ENCODE peak calls at places on chromosomes 11 and 22, in four cellular contexts. One of them, this sample, is unnamed. For H3K79me1, the result is how much of the 10 kb centered on the place peaks cover.

GRCh38 chr11:57648791-57649735 is 649 bp downstream of the YPEL4 start:
- DNase-seq in IMR-90: no peak
- DNase-seq in H9: peak
- DNase-seq in neuronal stem cell: no peak
- DNase-seq in this sample: no peak

GRCh38 chr11:124879229-124879998 is 14.2 kb downstream of the ROBO3 start:
- DNase-seq in IMR-90: no peak
- DNase-seq in H9: peak
- DNase-seq in neuronal stem cell: no peak
- DNase-seq in this sample: no peak

GRCh38 chr11:59898652-59899051 is 20.1 kb downstream of the OOSP3 start:
- DNase-seq in IMR-90: no peak
- DNase-seq in H9: no peak
- DNase-seq in neuronal stem cell: no peak
- DNase-seq in this sample: no peak

GRCh38 chr22:25475554-25476022 is 88.9 kb upstream of the GRK3 start:
- DNase-seq in IMR-90: peak
- DNase-seq in H9: no peak
- DNase-seq in neuronal stem cell: no peak
- DNase-seq in this sample: no peak

GRCh38 chr11:66022401-66023185 is 3.7 kb downstream of the CATSPER1 start:
- DNase-seq in IMR-90: peak
- DNase-seq in H9: peak
- DNase-seq in neuronal stem cell: peak
- DNase-seq in this sample: peak

GRCh38 chr11:2521081-2521480 is 76.3 kb downstream of the KCNQ1 start:
- DNase-seq in IMR-90: no peak
- DNase-seq in H9: peak
- DNase-seq in neuronal stem cell: no peak
- DNase-seq in this sample: no peak

GRCh38 chr11:66853242-66854229 is 3.3 kb upstream of the LRFN4 start:
- DNase-seq in IMR-90: no peak
- DNase-seq in H9: no peak
- DNase-seq in neuronal stem cell: no peak
- DNase-seq in this sample: no peak

GRCh38 chr11:12807621-12808020 is 133.4 kb downstream of the TEAD1 start:
- DNase-seq in IMR-90: no peak
- DNase-seq in H9: no peak
- DNase-seq in neuronal stem cell: no peak
- DNase-seq in this sample: no peak

GRCh38 chr11:133894956-133895549 is 49.7 kb upstream of the SPATA19 start:
- DNase-seq in IMR-90: no peak
- DNase-seq in H9: peak
- DNase-seq in neuronal stem cell: no peak
- DNase-seq in this sample: peak

GRCh38 chr11:74689666-74690065 is 41.6 kb downstream of the CHRDL2 start:
- DNase-seq in IMR-90: peak
- DNase-seq in H9: no peak
- DNase-seq in neuronal stem cell: no peak
- DNase-seq in this sample: no peak

GRCh38 chr22:29773233-29773632 is 6.1 kb downstream of the UQCR10 start:
- DNase-seq in IMR-90: peak
- DNase-seq in H9: no peak
- DNase-seq in neuronal stem cell: no peak
- DNase-seq in this sample: peak

GRCh38 chr22:22342697-22343602 is 98.4 kb downstream of the VPREB1 start:
- DNase-seq in IMR-90: no peak
- DNase-seq in H9: peak
- DNase-seq in neuronal stem cell: peak
- DNase-seq in this sample: peak

GRCh38 chr11:134505125-134505524 is 93.1 kb upstream of the B3GAT1 start:
- DNase-seq in IMR-90: no peak
- DNase-seq in H9: no peak
- DNase-seq in neuronal stem cell: no peak
- DNase-seq in this sample: no peak

GRCh38 chr11:1456596-1457325 is 29.8 kb downstream of the MOB2 start:
- DNase-seq in IMR-90: no peak
- DNase-seq in H9: no peak
- DNase-seq in neuronal stem cell: no peak
- DNase-seq in this sample: peak

GRCh38 chr11:60777572-60777971 is 7.6 kb upstream of the MS4A10 start:
- DNase-seq in IMR-90: peak
- DNase-seq in H9: no peak
- DNase-seq in neuronal stem cell: no peak
- DNase-seq in this sample: peak

GRCh38 chr11:69409812-69410645 is 71.4 kb upstream of the LINC01488 start:
- DNase-seq in IMR-90: no peak
- DNase-seq in H9: no peak
- DNase-seq in neuronal stem cell: no peak
- DNase-seq in this sample: no peak

GRCh38 chr11:2512431-2513407 is 67.9 kb downstream of the KCNQ1 start:
- DNase-seq in IMR-90: no peak
- DNase-seq in H9: peak
- DNase-seq in neuronal stem cell: no peak
- DNase-seq in this sample: no peak

GRCh38 chr11:88480217-88480616 is 142.7 kb upstream of the CTSC start:
- DNase-seq in IMR-90: peak
- DNase-seq in H9: no peak
- DNase-seq in neuronal stem cell: no peak
- DNase-seq in this sample: peak

GRCh38 chr11:3188496-3189192 is 23.5 kb upstream of the OSBPL5 start:
- DNase-seq in IMR-90: no peak
- DNase-seq in H9: peak
- DNase-seq in neuronal stem cell: no peak
- DNase-seq in this sample: no peak

GRCh38 chr11:13837286-13837685 is 125.2 kb upstream of the SPON1 start:
- DNase-seq in IMR-90: peak
- DNase-seq in H9: no peak
- DNase-seq in neuronal stem cell: no peak
- DNase-seq in this sample: no peak

GRCh38 chr11:64762277-64762915 is 2.6 kb upstream of the PYGM start:
- DNase-seq in IMR-90: no peak
- DNase-seq in H9: peak
- DNase-seq in neuronal stem cell: no peak
- DNase-seq in this sample: no peak

GRCh38 chr11:1733009-1733715 is 17.2 kb downstream of the IFITM10 start:
- DNase-seq in IMR-90: no peak
- DNase-seq in H9: no peak
- DNase-seq in neuronal stem cell: no peak
- DNase-seq in this sample: no peak

GRCh38 chr11:34926101-34926830 is 9.8 kb downstream of the PDHX start:
- DNase-seq in IMR-90: peak
- DNase-seq in H9: no peak
- DNase-seq in neuronal stem cell: peak
- DNase-seq in this sample: no peak

GRCh38 chr11:62847767-62848314 is 8.5 kb upstream of the WDR74 start:
- DNase-seq in IMR-90: no peak
- DNase-seq in H9: no peak
- DNase-seq in neuronal stem cell: no peak
- DNase-seq in this sample: no peak

GRCh38 chr11:10604340-10604748 is 35.9 kb upstream of the LYVE1 start:
- DNase-seq in IMR-90: peak
- DNase-seq in H9: no peak
- DNase-seq in neuronal stem cell: no peak
- DNase-seq in this sample: peak

DNA sequence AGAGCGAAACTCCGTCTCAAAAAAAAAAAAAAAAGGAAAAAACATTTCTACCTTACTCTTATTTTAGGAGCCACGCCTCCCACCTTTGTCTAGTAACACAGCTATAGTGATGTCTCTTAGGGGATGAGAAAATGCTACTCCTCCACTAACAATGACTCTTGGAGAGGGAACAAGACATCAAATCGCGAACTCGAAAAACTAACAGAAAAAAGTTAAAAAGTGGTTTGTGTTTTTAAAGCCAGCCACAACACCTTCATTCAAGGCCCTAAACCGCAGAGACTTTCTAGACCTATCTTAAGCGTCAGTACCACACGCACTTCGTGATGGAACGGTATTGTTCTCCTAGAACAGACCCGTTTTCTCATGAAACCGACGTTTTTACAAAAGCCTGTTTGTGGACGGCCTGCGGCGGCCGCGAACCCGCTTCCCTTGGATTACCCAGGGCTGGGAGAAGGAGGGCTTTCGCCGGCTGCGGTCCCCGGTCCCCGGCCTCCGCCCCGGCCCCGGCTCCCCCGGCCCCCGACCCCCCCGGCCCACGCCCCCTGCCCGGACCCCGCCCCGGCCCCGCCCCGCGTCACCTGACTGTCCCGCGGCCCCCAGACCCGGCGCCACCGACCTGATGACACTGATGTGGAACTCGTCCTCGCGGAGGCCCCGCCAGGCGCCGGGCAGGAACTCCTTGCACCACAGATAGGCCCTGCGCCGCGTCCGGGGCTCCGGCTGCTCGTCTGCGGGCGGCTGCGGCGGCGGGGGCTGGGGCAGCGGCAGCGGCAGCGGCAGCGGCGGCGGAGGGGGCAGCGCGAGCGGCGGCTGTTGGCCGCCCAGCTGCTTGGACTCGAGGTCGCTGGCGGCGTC is 749 bp downstream of the CHKA start:
- DNase-seq in IMR-90: peak
- DNase-seq in H9: peak
- DNase-seq in neuronal stem cell: peak
- DNase-seq in this sample: peak
- H3K14ac ChIP-seq in IMR-90: peak
- H3K14ac ChIP-seq in H9: peak
- H3K14ac ChIP-seq in neuronal stem cell: no peak
- H3K14ac ChIP-seq in this sample: peak

DNA sequence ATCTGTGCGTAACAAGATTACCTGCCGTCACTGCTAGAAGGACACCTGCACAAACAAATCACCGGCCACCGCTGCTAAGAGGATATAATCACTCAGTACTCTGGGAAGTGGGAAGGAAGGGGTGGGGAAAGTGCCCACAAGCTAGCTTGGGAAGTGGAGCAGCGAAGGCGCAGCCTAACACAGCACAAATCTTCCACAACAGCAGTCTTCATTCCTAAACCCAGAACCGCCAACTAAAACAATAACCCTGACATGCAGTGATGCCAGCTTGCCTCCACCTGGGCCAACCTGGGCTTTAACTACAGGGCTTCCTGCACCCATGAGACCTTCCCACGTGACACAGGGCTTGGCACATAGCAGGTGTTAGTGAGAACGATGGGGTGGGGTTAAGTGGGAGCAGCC is 5.1 kb downstream of the DGCR2 start:
- DNase-seq in IMR-90: no peak
- DNase-seq in H9: no peak
- DNase-seq in neuronal stem cell: no peak
- DNase-seq in this sample: no peak
- H3K79me1 ChIP-seq in IMR-90: under half
- H3K79me1 ChIP-seq in H9: under half
- H3K79me1 ChIP-seq in neuronal stem cell: under half
- H3K79me1 ChIP-seq in this sample: under half

GRCh38 chr11:15562230-15562629 is 447.5 kb downstream of the INSC start:
- DNase-seq in IMR-90: no peak
- DNase-seq in H9: no peak
- DNase-seq in neuronal stem cell: no peak
- DNase-seq in this sample: no peak
- H3K14ac ChIP-seq in IMR-90: no peak
- H3K14ac ChIP-seq in H9: no peak
- H3K14ac ChIP-seq in neuronal stem cell: no peak
- H3K14ac ChIP-seq in this sample: no peak

GRCh38 chr22:44990810-44991209 is 19.0 kb downstream of the PHF21B start:
- DNase-seq in IMR-90: no peak
- DNase-seq in H9: no peak
- DNase-seq in neuronal stem cell: no peak
- DNase-seq in this sample: no peak
- H3K79me1 ChIP-seq in IMR-90: under half
- H3K79me1 ChIP-seq in H9: under half
- H3K79me1 ChIP-seq in neuronal stem cell: under half
- H3K79me1 ChIP-seq in this sample: under half

This sample was measured in trophoblast cell.